ENCODE peak calls at places on chromosomes 2 and 18, in six cellular contexts. G is cardiac fibroblast, W is fibroblast of the aortic adventitia, O is fibroblast of lung, R is GM23338, T is AG04450. B is an unnamed sample.

GRCh38 chr2:170597705-170598420 is 117.3 kb upstream of the SP5 start:
- DNase-seq in G (no peak), W (no peak), O (no peak), R (no peak), T (no peak), B (no peak)

GRCh38 chr18:62325806-62326645 is 916 bp downstream of the TNFRSF11A start:
- DNase-seq in G (peak), W (no peak), O (peak), R (peak), T (no peak), B (no peak)

GRCh38 chr2:70735065-70735464 is 32.9 kb downstream of the ADD2 start:
- DNase-seq in G (no peak), W (no peak), O (no peak), R (no peak), T (no peak), B (no peak)

GRCh38 chr18:27110319-27110718 is 74.8 kb downstream of the CHST9 start:
- DNase-seq in G (no peak), W (no peak), O (no peak), R (no peak), T (no peak), B (no peak)

GRCh38 chr2:43714164-43714563 is 37.9 kb upstream of the C1GALT1C1L start:
- DNase-seq in G (peak), W (peak), O (peak), R (no peak), T (peak), B (no peak)

GRCh38 chr2:120770176-120770575 is 34.5 kb downstream of the GLI2 start:
- DNase-seq in G (no peak), W (no peak), O (no peak), R (no peak), T (no peak), B (no peak)

GRCh38 chr2:207459990-207460757 is 69.6 kb upstream of the CREB1 start:
- DNase-seq in G (no peak), W (no peak), O (no peak), R (no peak), T (no peak), B (no peak)

GRCh38 chr2:67066782-67067181 is 330.4 kb upstream of the ETAA1 start:
- DNase-seq in G (no peak), W (no peak), O (no peak), R (no peak), T (no peak), B (no peak)

GRCh38 chr2:166518634-166519390 is 24.8 kb upstream of the SCN7A start:
- DNase-seq in G (no peak), W (no peak), O (peak), R (no peak), T (no peak), B (no peak)

GRCh38 chr2:99389371-99389770 is 52.2 kb downstream of the EIF5B start:
- DNase-seq in G (no peak), W (peak), O (peak), R (no peak), T (peak), B (no peak)

GRCh38 chr18:62044490-62045000 is 142.3 kb downstream of the PIGN start:
- DNase-seq in G (peak), W (peak), O (no peak), R (no peak), T (no peak), B (no peak)

GRCh38 chr2:241804326-241805276 is 4.4 kb upstream of the NEU4 start:
- DNase-seq in G (peak), W (no peak), O (peak), R (peak), T (no peak), B (no peak)

GRCh38 chr2:97870396-97870843 is 125.3 kb downstream of the TMEM131 start:
- DNase-seq in G (peak), W (peak), O (peak), R (no peak), T (peak), B (no peak)

GRCh38 chr2:175575346-175576258 is 394.1 kb upstream of the ATP5MC3 start:
- DNase-seq in G (no peak), W (no peak), O (no peak), R (no peak), T (no peak), B (no peak)

GRCh38 chr2:219282375-219282774 is 3.2 kb downstream of the DNAJB2 start:
- DNase-seq in G (no peak), W (no peak), O (no peak), R (no peak), T (no peak), B (no peak)

GRCh38 chr2:113370478-113371091 is 66.9 kb upstream of the ZNG1B start:
- DNase-seq in G (peak), W (peak), O (peak), R (peak), T (peak), B (peak)

GRCh38 chr2:240383099-240383758 is 52.2 kb upstream of the GPC1 start:
- DNase-seq in G (no peak), W (no peak), O (no peak), R (no peak), T (no peak), B (no peak)

GRCh38 chr2:4882421-4882820 is 809.8 kb upstream of the SOX11 start:
- DNase-seq in G (no peak), W (no peak), O (no peak), R (no peak), T (no peak), B (no peak)

GRCh38 chr18:36281941-36282340 is 15.6 kb upstream of the FHOD3 start:
- DNase-seq in G (peak), W (no peak), O (no peak), R (no peak), T (no peak), B (no peak)

GRCh38 chr18:50056185-50056584 is 138.8 kb downstream of the MYO5B start:
- DNase-seq in G (no peak), W (no peak), O (no peak), R (no peak), T (no peak), B (no peak)

GRCh38 chr2:42086500-42086953 is 38.7 kb downstream of the PKDCC start:
- DNase-seq in G (peak), W (peak), O (peak), R (peak), T (peak), B (peak)

GRCh38 chr2:119983108-119983507 is 29.8 kb upstream of the EPB41L5 start:
- DNase-seq in G (no peak), W (no peak), O (no peak), R (no peak), T (no peak), B (no peak)

GRCh38 chr2:179393481-179393880 is 128.8 kb upstream of the SESTD1 start:
- DNase-seq in G (no peak), W (no peak), O (peak), R (no peak), T (no peak), B (no peak)

GRCh38 chr2:181456660-181457120 is 496 bp upstream of the ITGA4 start:
- DNase-seq in G (peak), W (no peak), O (peak), R (peak), T (no peak), B (peak)

GRCh38 chr2:150188177-150188576 is 299.3 kb downstream of the RND3 start:
- DNase-seq in G (peak), W (peak), O (peak), R (no peak), T (no peak), B (no peak)

GRCh38 chr2:28400921-28401320 is 8.3 kb downstream of the FOSL2 start:
- DNase-seq in G (no peak), W (no peak), O (no peak), R (no peak), T (no peak), B (no peak)

GRCh38 chr2:28398101-28398834 is 5.6 kb downstream of the FOSL2 start:
- DNase-seq in G (peak), W (peak), O (peak), R (no peak), T (no peak), B (no peak)

GRCh38 chr2:28399946-28400345 is 7.3 kb downstream of the FOSL2 start:
- DNase-seq in G (no peak), W (no peak), O (no peak), R (no peak), T (no peak), B (no peak)

GRCh38 chr2:28400434-28400833 is 7.8 kb downstream of the FOSL2 start:
- DNase-seq in G (no peak), W (no peak), O (no peak), R (no peak), T (no peak), B (no peak)

DNA sequence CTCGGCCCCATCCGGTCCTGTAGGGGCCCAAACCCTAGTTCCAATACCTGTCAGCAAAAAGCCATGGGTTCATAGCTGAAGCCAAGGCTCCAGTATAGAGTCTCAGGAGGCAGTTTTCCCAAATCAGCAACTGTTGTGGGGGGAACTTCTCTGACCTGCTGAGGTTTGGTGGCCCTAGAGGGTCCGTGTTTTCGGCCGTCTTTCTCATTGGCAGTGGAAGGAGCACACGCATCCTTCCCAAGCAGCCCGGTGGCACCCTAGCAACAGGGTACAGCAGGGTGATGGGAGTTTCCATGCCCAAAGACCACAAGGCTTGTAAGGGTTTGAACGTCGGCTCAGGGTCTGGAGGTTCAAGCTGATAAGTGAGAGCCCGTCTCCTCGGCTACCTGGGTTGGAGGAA is 6.6 kb downstream of the FOSL2 start:
- DNase-seq in G (no peak), W (no peak), O (no peak), R (no peak), T (no peak), B (no peak)
- H3K4me3 ChIP-seq in G (peak), W (no peak), O (no peak), R (no peak), T (peak), B (no peak)

GRCh38 chr2:57882895-57883515 is 163.6 kb upstream of the VRK2 start:
- DNase-seq in G (peak), W (peak), O (no peak), R (no peak), T (no peak), B (no peak)
- H3K4me3 ChIP-seq in G (peak), W (peak), O (no peak), R (no peak), T (no peak), B (no peak)

DNA sequence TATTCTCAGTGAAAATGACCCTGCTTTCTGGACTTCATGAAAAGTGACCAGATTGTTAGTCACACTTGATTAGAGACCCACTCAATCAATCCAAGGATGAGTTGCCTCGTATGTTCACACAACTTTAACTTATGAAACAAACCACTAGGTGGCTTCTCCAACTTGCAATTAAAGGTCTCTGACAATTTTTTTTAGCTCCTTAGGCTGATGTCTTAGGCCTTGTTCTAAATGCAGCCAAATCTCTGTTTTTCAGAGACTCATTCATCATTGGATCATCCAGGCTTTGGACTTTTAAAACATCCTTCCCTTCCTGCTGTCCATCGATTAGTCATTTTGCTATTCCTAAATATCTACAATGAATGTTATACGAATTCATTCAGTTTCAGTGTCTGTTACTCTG is 63.3 kb downstream of the MREG start:
- DNase-seq in G (peak), W (peak), O (peak), R (peak), T (no peak), B (no peak)
- H3K4me3 ChIP-seq in G (no peak), W (no peak), O (no peak), R (no peak), T (no peak), B (no peak)

GRCh38 chr18:69996951-69997798 is 49.5 kb upstream of the CD226 start:
- DNase-seq in G (no peak), W (no peak), O (no peak), R (no peak), T (no peak), B (no peak)

GRCh38 chr18:69999671-70000070 is 52.0 kb upstream of the CD226 start:
- DNase-seq in G (no peak), W (no peak), O (peak), R (no peak), T (no peak), B (no peak)

GRCh38 chr18:69995774-69996173 is 48.1 kb upstream of the CD226 start:
- DNase-seq in G (no peak), W (no peak), O (no peak), R (no peak), T (no peak), B (no peak)

GRCh38 chr18:69998523-69998987 is 50.9 kb upstream of the CD226 start:
- DNase-seq in G (no peak), W (no peak), O (no peak), R (no peak), T (no peak), B (no peak)

DNA sequence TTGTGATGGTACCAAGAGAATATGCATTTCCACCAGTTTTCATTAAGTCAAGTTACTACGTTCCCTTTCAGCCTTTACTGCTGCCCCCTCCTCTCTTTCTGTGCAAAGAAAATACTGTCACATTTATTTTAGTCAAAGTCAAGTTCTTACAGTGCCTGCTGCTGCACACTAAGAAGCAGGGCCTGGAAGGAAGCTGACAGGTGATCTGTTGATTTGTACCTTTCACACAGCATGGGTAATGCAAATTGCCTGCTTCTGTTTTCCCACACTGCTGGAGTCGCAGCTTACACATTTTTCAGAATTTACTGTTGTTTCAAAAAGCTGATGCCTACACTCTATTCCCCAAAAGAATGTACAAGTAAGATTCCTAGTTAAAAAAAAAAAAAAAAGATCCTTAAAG is 48.7 kb upstream of the CD226 start:
- DNase-seq in G (no peak), W (no peak), O (no peak), R (peak), T (no peak), B (no peak)
- H3K4me3 ChIP-seq in G (no peak), W (no peak), O (no peak), R (no peak), T (no peak), B (no peak)

DNA sequence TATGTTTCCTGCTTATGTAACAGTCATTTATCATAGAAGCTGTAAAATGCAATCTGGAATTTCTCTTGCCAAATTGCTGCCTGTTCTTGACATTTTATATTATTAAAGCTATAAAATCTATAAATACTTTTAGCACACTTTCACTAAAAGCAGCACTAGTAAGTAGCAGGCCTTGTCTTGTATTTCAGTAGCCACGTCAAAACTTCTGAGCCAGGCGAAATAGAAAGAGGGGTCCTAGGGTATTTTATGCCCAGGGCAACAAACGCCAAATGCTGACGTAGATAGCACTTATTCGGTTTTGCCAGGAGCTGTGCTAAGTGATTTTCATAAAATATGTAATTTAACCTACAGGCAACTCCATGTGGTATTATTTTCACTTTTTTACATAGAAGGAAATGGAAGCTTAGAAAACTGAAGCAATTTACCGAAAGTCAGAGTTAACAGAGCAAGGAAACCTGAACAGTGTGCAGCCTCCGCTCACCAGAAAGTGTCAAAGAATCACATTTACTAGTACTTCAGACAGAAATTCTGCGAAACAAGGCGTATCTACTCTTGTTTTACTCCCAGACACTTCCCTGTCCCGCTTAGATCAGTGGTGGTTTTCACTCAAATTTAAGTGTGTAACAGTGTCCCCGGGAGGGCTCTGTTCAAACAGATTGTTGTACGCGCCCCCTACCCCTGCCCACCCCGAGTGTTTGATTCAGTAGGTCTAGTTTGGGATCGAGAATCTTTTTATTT is 1.1 kb upstream of the CYP20A1 start:
- DNase-seq in G (no peak), W (no peak), O (no peak), R (no peak), T (no peak), B (peak)
- H3K4me3 ChIP-seq in G (no peak), W (no peak), O (no peak), R (peak), T (no peak), B (peak)

GRCh38 chr2:28047698-28048097 is 157.2 kb downstream of the BABAM2 start:
- DNase-seq in G (peak), W (peak), O (peak), R (no peak), T (peak), B (no peak)
- H3K4me3 ChIP-seq in G (no peak), W (no peak), O (no peak), R (no peak), T (no peak), B (no peak)